ENCODE peak calls at places on chromosome 1, in ten cellular contexts. One of them, this sample, is unnamed.

GRCh38 chr1:229556551-229556950 is 2.0 kb downstream of the ABCB10 start:
- DNase-seq in fibroblast of lung: no peak
- DNase-seq in neural progenitor cell: no peak
- DNase-seq in adrenal gland: no peak
- DNase-seq in heart left ventricle: no peak
- DNase-seq in astrocyte: no peak
- DNase-seq in foreskin keratinocyte: no peak
- DNase-seq in OCI-LY7: no peak
- DNase-seq in left lung: no peak
- DNase-seq in dorsolateral prefrontal cortex: no peak
- DNase-seq in this sample: no peak

GRCh38 chr1:75134939-75135828 is 996 bp downstream of the LHX8 start:
- DNase-seq in fibroblast of lung: peak
- DNase-seq in neural progenitor cell: peak
- DNase-seq in adrenal gland: no peak
- DNase-seq in heart left ventricle: no peak
- DNase-seq in astrocyte: no peak
- DNase-seq in foreskin keratinocyte: no peak
- DNase-seq in OCI-LY7: no peak
- DNase-seq in left lung: no peak
- DNase-seq in dorsolateral prefrontal cortex: no peak
- DNase-seq in this sample: no peak

GRCh38 chr1:86517336-86517735 is 29.5 kb upstream of the CLCA4 start:
- DNase-seq in fibroblast of lung: no peak
- DNase-seq in neural progenitor cell: no peak
- DNase-seq in adrenal gland: no peak
- DNase-seq in heart left ventricle: no peak
- DNase-seq in astrocyte: no peak
- DNase-seq in foreskin keratinocyte: peak
- DNase-seq in OCI-LY7: no peak
- DNase-seq in left lung: no peak
- DNase-seq in dorsolateral prefrontal cortex: no peak
- DNase-seq in this sample: no peak

GRCh38 chr1:206803221-206803730 is 31.0 kb upstream of the IL10 start:
- DNase-seq in fibroblast of lung: no peak
- DNase-seq in neural progenitor cell: no peak
- DNase-seq in adrenal gland: no peak
- DNase-seq in heart left ventricle: no peak
- DNase-seq in astrocyte: no peak
- DNase-seq in foreskin keratinocyte: no peak
- DNase-seq in OCI-LY7: peak
- DNase-seq in left lung: no peak
- DNase-seq in dorsolateral prefrontal cortex: no peak
- DNase-seq in this sample: no peak

GRCh38 chr1:21318714-21319159 is 28.5 kb upstream of the ECE1 start:
- DNase-seq in fibroblast of lung: peak
- DNase-seq in neural progenitor cell: no peak
- DNase-seq in adrenal gland: peak
- DNase-seq in heart left ventricle: peak
- DNase-seq in astrocyte: no peak
- DNase-seq in foreskin keratinocyte: no peak
- DNase-seq in OCI-LY7: no peak
- DNase-seq in left lung: peak
- DNase-seq in dorsolateral prefrontal cortex: no peak
- DNase-seq in this sample: peak

GRCh38 chr1:44313265-44313918 is 41.7 kb downstream of the ERI3 start:
- DNase-seq in fibroblast of lung: no peak
- DNase-seq in neural progenitor cell: no peak
- DNase-seq in adrenal gland: no peak
- DNase-seq in heart left ventricle: no peak
- DNase-seq in astrocyte: no peak
- DNase-seq in foreskin keratinocyte: no peak
- DNase-seq in OCI-LY7: no peak
- DNase-seq in left lung: no peak
- DNase-seq in dorsolateral prefrontal cortex: no peak
- DNase-seq in this sample: no peak

GRCh38 chr1:207858271-207858670 is 52.7 kb downstream of the CD34 start:
- DNase-seq in fibroblast of lung: no peak
- DNase-seq in neural progenitor cell: no peak
- DNase-seq in adrenal gland: no peak
- DNase-seq in heart left ventricle: no peak
- DNase-seq in astrocyte: no peak
- DNase-seq in foreskin keratinocyte: no peak
- DNase-seq in OCI-LY7: no peak
- DNase-seq in left lung: no peak
- DNase-seq in dorsolateral prefrontal cortex: no peak
- DNase-seq in this sample: no peak

GRCh38 chr1:247189981-247190798 is 18.4 kb upstream of the ZNF124 start:
- DNase-seq in fibroblast of lung: no peak
- DNase-seq in neural progenitor cell: no peak
- DNase-seq in adrenal gland: no peak
- DNase-seq in heart left ventricle: no peak
- DNase-seq in astrocyte: no peak
- DNase-seq in foreskin keratinocyte: no peak
- DNase-seq in OCI-LY7: no peak
- DNase-seq in left lung: no peak
- DNase-seq in dorsolateral prefrontal cortex: no peak
- DNase-seq in this sample: no peak

GRCh38 chr1:240646861-240647260 is 34.9 kb upstream of the GREM2 start:
- DNase-seq in fibroblast of lung: no peak
- DNase-seq in neural progenitor cell: no peak
- DNase-seq in adrenal gland: no peak
- DNase-seq in heart left ventricle: no peak
- DNase-seq in astrocyte: no peak
- DNase-seq in foreskin keratinocyte: no peak
- DNase-seq in OCI-LY7: no peak
- DNase-seq in left lung: no peak
- DNase-seq in dorsolateral prefrontal cortex: no peak
- DNase-seq in this sample: no peak

GRCh38 chr1:244011251-244011650 is 39.8 kb upstream of the ZBTB18 start:
- DNase-seq in fibroblast of lung: peak
- DNase-seq in neural progenitor cell: no peak
- DNase-seq in adrenal gland: no peak
- DNase-seq in heart left ventricle: no peak
- DNase-seq in astrocyte: peak
- DNase-seq in foreskin keratinocyte: no peak
- DNase-seq in OCI-LY7: no peak
- DNase-seq in left lung: no peak
- DNase-seq in dorsolateral prefrontal cortex: no peak
- DNase-seq in this sample: no peak

GRCh38 chr1:224378855-224379631 is 22.4 kb downstream of the CNIH4 start:
- DNase-seq in fibroblast of lung: no peak
- DNase-seq in neural progenitor cell: no peak
- DNase-seq in adrenal gland: no peak
- DNase-seq in heart left ventricle: no peak
- DNase-seq in astrocyte: no peak
- DNase-seq in foreskin keratinocyte: no peak
- DNase-seq in OCI-LY7: no peak
- DNase-seq in left lung: no peak
- DNase-seq in dorsolateral prefrontal cortex: no peak
- DNase-seq in this sample: no peak

GRCh38 chr1:209583408-209583807 is at the start of gene CAMK1G:
- DNase-seq in fibroblast of lung: peak
- DNase-seq in neural progenitor cell: peak
- DNase-seq in adrenal gland: no peak
- DNase-seq in heart left ventricle: no peak
- DNase-seq in astrocyte: peak
- DNase-seq in foreskin keratinocyte: no peak
- DNase-seq in OCI-LY7: no peak
- DNase-seq in left lung: no peak
- DNase-seq in dorsolateral prefrontal cortex: peak
- DNase-seq in this sample: no peak

GRCh38 chr1:2127181-2128145 is 67.1 kb downstream of the FAAP20 start:
- DNase-seq in fibroblast of lung: no peak
- DNase-seq in neural progenitor cell: no peak
- DNase-seq in adrenal gland: no peak
- DNase-seq in heart left ventricle: peak
- DNase-seq in astrocyte: no peak
- DNase-seq in foreskin keratinocyte: no peak
- DNase-seq in OCI-LY7: no peak
- DNase-seq in left lung: peak
- DNase-seq in dorsolateral prefrontal cortex: no peak
- DNase-seq in this sample: peak

GRCh38 chr1:34851431-34852105 is 8.0 kb downstream of the SMIM12 start:
- DNase-seq in fibroblast of lung: peak
- DNase-seq in neural progenitor cell: no peak
- DNase-seq in adrenal gland: peak
- DNase-seq in heart left ventricle: peak
- DNase-seq in astrocyte: no peak
- DNase-seq in foreskin keratinocyte: no peak
- DNase-seq in OCI-LY7: no peak
- DNase-seq in left lung: no peak
- DNase-seq in dorsolateral prefrontal cortex: no peak
- DNase-seq in this sample: peak

GRCh38 chr1:162302660-162303344 is 73.9 kb downstream of the SPATA46 start:
- DNase-seq in fibroblast of lung: peak
- DNase-seq in neural progenitor cell: no peak
- DNase-seq in adrenal gland: no peak
- DNase-seq in heart left ventricle: no peak
- DNase-seq in astrocyte: peak
- DNase-seq in foreskin keratinocyte: peak
- DNase-seq in OCI-LY7: no peak
- DNase-seq in left lung: no peak
- DNase-seq in dorsolateral prefrontal cortex: no peak
- DNase-seq in this sample: no peak

GRCh38 chr1:180421614-180422013 is 80.8 kb downstream of the ACBD6 start:
- DNase-seq in fibroblast of lung: no peak
- DNase-seq in neural progenitor cell: no peak
- DNase-seq in adrenal gland: no peak
- DNase-seq in heart left ventricle: no peak
- DNase-seq in astrocyte: no peak
- DNase-seq in foreskin keratinocyte: no peak
- DNase-seq in OCI-LY7: no peak
- DNase-seq in left lung: no peak
- DNase-seq in dorsolateral prefrontal cortex: no peak
- DNase-seq in this sample: no peak

GRCh38 chr1:53599461-53599860 is 139.5 kb downstream of the GLIS1 start:
- DNase-seq in fibroblast of lung: no peak
- DNase-seq in neural progenitor cell: no peak
- DNase-seq in adrenal gland: no peak
- DNase-seq in heart left ventricle: peak
- DNase-seq in astrocyte: no peak
- DNase-seq in foreskin keratinocyte: no peak
- DNase-seq in OCI-LY7: no peak
- DNase-seq in left lung: peak
- DNase-seq in dorsolateral prefrontal cortex: no peak
- DNase-seq in this sample: no peak

GRCh38 chr1:222916067-222916466 is 101.2 kb downstream of the DISP1 start:
- DNase-seq in fibroblast of lung: no peak
- DNase-seq in neural progenitor cell: no peak
- DNase-seq in adrenal gland: no peak
- DNase-seq in heart left ventricle: no peak
- DNase-seq in astrocyte: no peak
- DNase-seq in foreskin keratinocyte: no peak
- DNase-seq in OCI-LY7: no peak
- DNase-seq in left lung: no peak
- DNase-seq in dorsolateral prefrontal cortex: no peak
- DNase-seq in this sample: no peak

GRCh38 chr1:65195495-65196417 is 47.8 kb downstream of the AK4 start:
- DNase-seq in fibroblast of lung: peak
- DNase-seq in neural progenitor cell: no peak
- DNase-seq in adrenal gland: no peak
- DNase-seq in heart left ventricle: no peak
- DNase-seq in astrocyte: peak
- DNase-seq in foreskin keratinocyte: no peak
- DNase-seq in OCI-LY7: no peak
- DNase-seq in left lung: peak
- DNase-seq in dorsolateral prefrontal cortex: no peak
- DNase-seq in this sample: no peak
- H3K27ac ChIP-seq in fibroblast of lung: no peak
- H3K27ac ChIP-seq in neural progenitor cell: no peak
- H3K27ac ChIP-seq in adrenal gland: no peak
- H3K27ac ChIP-seq in heart left ventricle: peak
- H3K27ac ChIP-seq in astrocyte: peak
- H3K27ac ChIP-seq in foreskin keratinocyte: no peak
- H3K27ac ChIP-seq in OCI-LY7: no peak
- H3K27ac ChIP-seq in left lung: no peak
- H3K27ac ChIP-seq in dorsolateral prefrontal cortex: no peak
- H3K27ac ChIP-seq in this sample: no peak

GRCh38 chr1:67433830-67434229 is 3.6 kb upstream of the SERBP1 start:
- DNase-seq in fibroblast of lung: no peak
- DNase-seq in neural progenitor cell: no peak
- DNase-seq in adrenal gland: no peak
- DNase-seq in heart left ventricle: no peak
- DNase-seq in astrocyte: no peak
- DNase-seq in foreskin keratinocyte: no peak
- DNase-seq in OCI-LY7: no peak
- DNase-seq in left lung: no peak
- DNase-seq in dorsolateral prefrontal cortex: no peak
- DNase-seq in this sample: no peak
- H3K27ac ChIP-seq in fibroblast of lung: no peak
- H3K27ac ChIP-seq in neural progenitor cell: no peak
- H3K27ac ChIP-seq in adrenal gland: no peak
- H3K27ac ChIP-seq in heart left ventricle: peak
- H3K27ac ChIP-seq in astrocyte: no peak
- H3K27ac ChIP-seq in foreskin keratinocyte: no peak
- H3K27ac ChIP-seq in OCI-LY7: no peak
- H3K27ac ChIP-seq in left lung: no peak
- H3K27ac ChIP-seq in dorsolateral prefrontal cortex: no peak
- H3K27ac ChIP-seq in this sample: no peak

DNA sequence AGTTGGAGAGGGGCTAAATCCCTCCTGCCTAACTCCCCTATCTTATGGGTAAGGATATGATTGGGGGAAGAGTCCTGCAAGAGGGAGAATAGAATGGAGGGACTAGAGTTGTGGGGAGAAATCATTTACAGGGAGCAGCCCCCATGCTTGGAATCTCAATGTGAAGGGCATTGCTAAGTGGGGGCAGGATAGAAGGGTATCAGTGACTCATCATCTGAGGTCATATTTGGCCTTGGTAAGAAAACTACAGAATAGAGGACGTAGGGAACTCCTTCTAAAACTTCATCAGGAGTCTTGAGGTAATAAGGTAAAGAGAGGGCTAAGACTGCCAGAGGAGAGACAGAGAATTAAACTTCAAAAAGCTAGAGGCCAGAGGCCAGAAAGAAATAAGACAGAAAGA is 489 bp downstream of the HJV start:
- DNase-seq in fibroblast of lung: no peak
- DNase-seq in neural progenitor cell: no peak
- DNase-seq in adrenal gland: no peak
- DNase-seq in heart left ventricle: no peak
- DNase-seq in astrocyte: no peak
- DNase-seq in foreskin keratinocyte: no peak
- DNase-seq in OCI-LY7: no peak
- DNase-seq in left lung: no peak
- DNase-seq in dorsolateral prefrontal cortex: no peak
- DNase-seq in this sample: no peak
- H3K27ac ChIP-seq in fibroblast of lung: no peak
- H3K27ac ChIP-seq in neural progenitor cell: no peak
- H3K27ac ChIP-seq in adrenal gland: no peak
- H3K27ac ChIP-seq in heart left ventricle: no peak
- H3K27ac ChIP-seq in astrocyte: no peak
- H3K27ac ChIP-seq in foreskin keratinocyte: no peak
- H3K27ac ChIP-seq in OCI-LY7: no peak
- H3K27ac ChIP-seq in left lung: no peak
- H3K27ac ChIP-seq in dorsolateral prefrontal cortex: no peak
- H3K27ac ChIP-seq in this sample: no peak

DNA sequence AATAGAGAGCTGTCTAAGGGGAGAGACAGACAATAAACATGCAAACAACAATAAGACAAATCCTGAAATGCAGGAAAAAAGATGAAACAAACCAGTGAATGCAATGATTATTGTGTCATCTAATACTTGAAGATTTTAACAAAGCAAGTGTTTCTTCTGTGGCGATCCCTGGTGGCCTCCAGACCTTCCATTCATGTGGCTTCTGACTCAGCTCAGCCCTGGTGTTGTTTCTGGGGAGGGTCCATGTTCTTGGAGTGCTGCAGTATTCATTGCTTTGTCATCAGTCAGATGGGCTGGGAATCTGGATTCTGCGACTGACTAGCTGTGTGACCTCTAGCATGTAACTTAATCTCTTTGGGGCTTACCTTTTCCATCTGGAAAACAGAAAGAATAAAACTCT is 1.5 kb upstream of the C2CD4D start:
- DNase-seq in fibroblast of lung: peak
- DNase-seq in neural progenitor cell: no peak
- DNase-seq in adrenal gland: no peak
- DNase-seq in heart left ventricle: no peak
- DNase-seq in astrocyte: peak
- DNase-seq in foreskin keratinocyte: no peak
- DNase-seq in OCI-LY7: no peak
- DNase-seq in left lung: no peak
- DNase-seq in dorsolateral prefrontal cortex: no peak
- DNase-seq in this sample: peak
- H3K27ac ChIP-seq in fibroblast of lung: no peak
- H3K27ac ChIP-seq in neural progenitor cell: no peak
- H3K27ac ChIP-seq in adrenal gland: no peak
- H3K27ac ChIP-seq in heart left ventricle: no peak
- H3K27ac ChIP-seq in astrocyte: no peak
- H3K27ac ChIP-seq in foreskin keratinocyte: no peak
- H3K27ac ChIP-seq in OCI-LY7: no peak
- H3K27ac ChIP-seq in left lung: no peak
- H3K27ac ChIP-seq in dorsolateral prefrontal cortex: peak
- H3K27ac ChIP-seq in this sample: peak